ENCODE peak calls at places on chromosome 4, in five cellular contexts. W, N, B, O and Y are unnamed samples.

GRCh38 chr4:116346750-116347149 is 738.6 kb downstream of the TRAM1L1 start:
- DNase-seq in W (no peak), N (no peak), B (no peak), O (no peak), Y (no peak)

GRCh38 chr4:146159384-146160058 is 16.0 kb upstream of the LSM6 start:
- DNase-seq in W (no peak), N (no peak), B (no peak), O (no peak), Y (no peak)

GRCh38 chr4:172850838-172851237 is 317.8 kb upstream of the GALNT7 start:
- DNase-seq in W (no peak), N (no peak), B (no peak), O (peak), Y (peak)

GRCh38 chr4:38911257-38911656 is 43.7 kb downstream of the FAM114A1 start:
- DNase-seq in W (no peak), N (no peak), B (no peak), O (no peak), Y (peak)

GRCh38 chr4:61922766-61923165 is 722.6 kb downstream of the ADGRL3 start:
- DNase-seq in W (no peak), N (no peak), B (no peak), O (no peak), Y (peak)

GRCh38 chr4:2283199-2283711 is 21.3 kb upstream of the MXD4 start:
- DNase-seq in W (no peak), N (no peak), B (no peak), O (no peak), Y (no peak)

GRCh38 chr4:95410387-95411005 is 138.3 kb downstream of the UNC5C start:
- DNase-seq in W (no peak), N (peak), B (no peak), O (no peak), Y (no peak)

GRCh38 chr4:112279025-112279881 is 6.5 kb downstream of the TIFA start:
- DNase-seq in W (no peak), N (no peak), B (no peak), O (no peak), Y (no peak)

GRCh38 chr4:166501941-166502382 is 628.9 kb downstream of the TLL1 start:
- DNase-seq in W (no peak), N (no peak), B (no peak), O (peak), Y (peak)

GRCh38 chr4:77152421-77152820 is 4.6 kb upstream of the CCNG2 start:
- DNase-seq in W (no peak), N (no peak), B (no peak), O (no peak), Y (peak)

GRCh38 chr4:83071116-83071515 is 36.1 kb downstream of the COPS4 start:
- DNase-seq in W (no peak), N (no peak), B (no peak), O (peak), Y (no peak)